ENCODE peak calls at places on chromosomes 11 and 22, in four cellular contexts. S, K, I and A are unnamed samples.

GRCh38 chr11:110134120-110134519 is 40.9 kb downstream of the ZC3H12C start:
- DNase-seq in S (no peak), K (no peak), I (no peak), A (no peak)

GRCh38 chr11:115606223-115607220 is 102.3 kb upstream of the CADM1 start:
- DNase-seq in S (no peak), K (peak; percentile 19), I (no peak), A (no peak)

GRCh38 chr11:47051217-47051616 is 114.7 kb downstream of the CSTPP1 start:
- DNase-seq in S (no peak), K (no peak), I (no peak), A (no peak)

GRCh38 chr11:84398017-84398626 is 1112.0 kb upstream of the CCDC90B start:
- DNase-seq in S (no peak), K (peak; percentile 7), I (peak; percentile 7), A (no peak)

GRCh38 chr11:7904910-7905309 is 26.2 kb downstream of the OR10A6 start:
- DNase-seq in S (no peak), K (no peak), I (no peak), A (peak; percentile 2)

GRCh38 chr11:133168016-133168415 is 364.3 kb downstream of the OPCML start:
- DNase-seq in S (no peak), K (no peak), I (no peak), A (no peak)

GRCh38 chr22:30167327-30167726 is 79.2 kb downstream of the LIF start:
- DNase-seq in S (no peak), K (no peak), I (no peak), A (no peak)

GRCh38 chr11:22234743-22235142 is 41.9 kb downstream of the ANO5 start:
- DNase-seq in S (no peak), K (no peak), I (no peak), A (no peak)

GRCh38 chr11:128061321-128061871 is 526.0 kb downstream of the ETS1 start:
- DNase-seq in S (no peak), K (no peak), I (no peak), A (no peak)

GRCh38 chr11:30992513-30992849 is 377.1 kb downstream of the DCDC1 start:
- DNase-seq in S (no peak), K (no peak), I (peak; percentile 43), A (no peak)

GRCh38 chr22:26558246-26558895 is 31.6 kb downstream of the TPST2 start:
- DNase-seq in S (no peak), K (no peak), I (no peak), A (no peak)

GRCh38 chr11:105148241-105148640 is 8.7 kb upstream of the CARD18 start:
- DNase-seq in S (no peak), K (no peak), I (no peak), A (no peak)

GRCh38 chr22:48153726-48154125 is 1391.3 kb downstream of the TBC1D22A start:
- DNase-seq in S (no peak), K (no peak), I (no peak), A (no peak)

GRCh38 chr11:128054323-128054910 is 532.9 kb downstream of the ETS1 start:
- DNase-seq in S (no peak), K (no peak), I (no peak), A (no peak)

GRCh38 chr22:42217019-42217751 is 53.3 kb downstream of the TCF20 start:
- DNase-seq in S (no peak), K (no peak), I (no peak), A (no peak)

GRCh38 chr11:134879931-134880330 is 467.9 kb upstream of the B3GAT1 start:
- DNase-seq in S (no peak), K (no peak), I (no peak), A (no peak)

GRCh38 chr22:30860176-30861105 is 108.1 kb downstream of the MORC2 start:
- DNase-seq in S (no peak), K (no peak), I (no peak), A (no peak)

GRCh38 chr11:32244453-32244852 is 153.6 kb downstream of the RCN1 start:
- DNase-seq in S (no peak), K (no peak), I (no peak), A (no peak)

GRCh38 chr11:96424693-96425092 is 34.9 kb downstream of the JRKL start:
- DNase-seq in S (no peak), K (no peak), I (no peak), A (no peak)

GRCh38 chr22:21003782-21004181 is 1.9 kb upstream of the THAP7 start:
- DNase-seq in S (no peak), K (no peak), I (no peak), A (no peak)

GRCh38 chr22:22855617-22856308 is 31.9 kb upstream of the IGLL5 start:
- DNase-seq in S (no peak), K (no peak), I (peak; percentile 12), A (no peak)

GRCh38 chr11:72736452-72737069 is 15.6 kb downstream of the ARAP1 start:
- DNase-seq in S (peak; percentile 26), K (peak; percentile 49), I (no peak), A (peak; percentile 88)

GRCh38 chr11:199782-200181 is 6.9 kb downstream of the SCGB1C1 start:
- DNase-seq in S (no peak), K (no peak), I (no peak), A (no peak)

GRCh38 chr11:65501005-65501529 is 2.2 kb downstream of the MALAT1 start:
- DNase-seq in S (no peak), K (no peak), I (no peak), A (no peak)

GRCh38 chr11:75430692-75431532 is 2.1 kb downstream of the KLHL35 start:
- DNase-seq in S (no peak), K (no peak), I (no peak), A (no peak)

GRCh38 chr11:69261116-69261515 is 32.8 kb upstream of the MYEOV start:
- DNase-seq in S (no peak), K (no peak), I (peak; percentile 47), A (no peak)

GRCh38 chr22:30356392-30357230 is at the start of the genes CCDC157 and SF3A1:
- DNase-seq in S (peak; percentile 59), K (peak; percentile 88), I (peak; percentile 88), A (peak; percentile 55)

GRCh38 chr11:95299078-95299611 is 68.1 kb upstream of the SESN3 start:
- DNase-seq in S (no peak), K (no peak), I (no peak), A (no peak)

GRCh38 chr11:429391-429790 is 12.4 kb downstream of the ANO9 start:
- DNase-seq in S (no peak), K (no peak), I (no peak), A (no peak)

GRCh38 chr11:11407738-11408084 is 54.7 kb upstream of the CSNK2A3 start:
- DNase-seq in S (no peak), K (no peak), I (no peak), A (no peak)

GRCh38 chr11:107991868-107992414 is 16.8 kb upstream of the CUL5 start:
- DNase-seq in S (no peak), K (no peak), I (no peak), A (no peak)